ENCODE peak calls at places on chromosomes 4 and X, in four cellular contexts. O is GM12865, J is MCF 10A, T is thyroid gland. C is an unnamed sample.

GRCh38 chr4:25818293-25819240 is 44.2 kb downstream of the SEL1L3 start:
- DNase-seq in J (no peak), T (no peak), O (no peak), C (no peak)

GRCh38 chr4:56698329-56698728 is 17.2 kb upstream of the HOPX start:
- DNase-seq in J (no peak), O (no peak), T (peak), C (no peak)

GRCh38 chr4:8594097-8595038 is 1.8 kb downstream of the CPZ start:
- DNase-seq in O (peak), T (peak), J (peak), C (peak)

GRCh38 chr4:13907255-13907751 is 279.8 kb upstream of the BOD1L1 start:
- DNase-seq in T (no peak), J (peak), O (no peak), C (no peak)

GRCh38 chrX:137212078-137212632 is 178.4 kb upstream of the GPR101 start:
- DNase-seq in O (no peak), T (no peak), J (peak), C (no peak)

GRCh38 chrX:63761639-63762038 is 23.4 kb downstream of the ARHGEF9 start:
- DNase-seq in J (no peak), O (peak), T (no peak), C (no peak)

GRCh38 chr4:163071308-163071707 is 95.4 kb downstream of the NAF1 start:
- DNase-seq in J (no peak), O (no peak), T (no peak), C (no peak)

GRCh38 chr4:84379881-84380618 is 119.0 kb downstream of the NKX6-1 start:
- DNase-seq in O (no peak), T (no peak), J (peak), C (no peak)

GRCh38 chr4:89277412-89277811 is 30.2 kb downstream of the GPRIN3 start:
- DNase-seq in J (peak), O (no peak), T (no peak), C (no peak)

GRCh38 chr4:25030283-25031076 is at the start of gene LGI2:
- DNase-seq in J (no peak), T (peak), O (no peak), C (peak)

GRCh38 chr4:100838286-100838685 is 320.5 kb upstream of the EMCN start:
- DNase-seq in J (no peak), O (no peak), T (no peak), C (no peak)

DNA sequence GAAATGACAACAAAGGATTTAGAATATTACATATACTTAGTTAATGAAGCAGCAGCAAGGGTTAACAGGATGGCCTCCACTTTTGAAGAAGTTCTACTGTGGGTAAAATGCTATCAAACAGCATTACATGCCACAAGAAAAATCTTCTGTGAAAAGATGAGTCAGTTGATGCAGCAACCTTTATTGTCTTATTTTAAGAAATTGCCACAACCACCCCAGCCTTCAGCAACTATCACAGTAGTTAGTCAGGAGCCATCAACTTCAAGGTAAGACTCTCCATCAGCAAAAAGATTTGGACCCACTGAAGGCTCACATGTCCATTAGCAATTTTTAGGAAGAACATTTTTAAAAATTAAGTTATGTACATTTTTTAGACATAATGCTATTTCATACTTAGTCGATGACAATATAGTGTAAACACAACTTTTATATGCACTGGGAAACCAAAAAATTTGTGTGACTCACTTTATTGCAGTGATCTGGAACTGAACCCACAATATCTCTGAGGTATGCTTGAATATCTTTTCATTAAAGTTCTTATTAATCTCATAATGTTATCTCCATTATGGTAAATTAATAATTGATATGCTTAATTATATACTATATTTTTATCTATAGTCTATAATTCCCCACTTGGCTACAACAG is 81.2 kb downstream of the SPCS3 start:
- DNase-seq in J (peak), O (no peak), T (no peak), C (no peak)
- TF ChIP-seq CTCF in J (no peak), O (no peak), T (no peak), C (no peak)

GRCh38 chr4:1993169-1993516 is 15.6 kb downstream of the NELFA start:
- DNase-seq in O (no peak), T (no peak), J (no peak), C (no peak)

GRCh38 chr4:1991087-1991486 is 17.7 kb downstream of the NELFA start:
- DNase-seq in O (no peak), J (no peak), T (no peak), C (no peak)

GRCh38 chr4:1991596-1992434 is 17.0 kb downstream of the NELFA start:
- DNase-seq in O (no peak), J (no peak), T (no peak), C (no peak)

GRCh38 chr4:1990676-1991075 is 18.1 kb downstream of the NELFA start:
- DNase-seq in J (no peak), O (no peak), T (no peak), C (no peak)

DNA sequence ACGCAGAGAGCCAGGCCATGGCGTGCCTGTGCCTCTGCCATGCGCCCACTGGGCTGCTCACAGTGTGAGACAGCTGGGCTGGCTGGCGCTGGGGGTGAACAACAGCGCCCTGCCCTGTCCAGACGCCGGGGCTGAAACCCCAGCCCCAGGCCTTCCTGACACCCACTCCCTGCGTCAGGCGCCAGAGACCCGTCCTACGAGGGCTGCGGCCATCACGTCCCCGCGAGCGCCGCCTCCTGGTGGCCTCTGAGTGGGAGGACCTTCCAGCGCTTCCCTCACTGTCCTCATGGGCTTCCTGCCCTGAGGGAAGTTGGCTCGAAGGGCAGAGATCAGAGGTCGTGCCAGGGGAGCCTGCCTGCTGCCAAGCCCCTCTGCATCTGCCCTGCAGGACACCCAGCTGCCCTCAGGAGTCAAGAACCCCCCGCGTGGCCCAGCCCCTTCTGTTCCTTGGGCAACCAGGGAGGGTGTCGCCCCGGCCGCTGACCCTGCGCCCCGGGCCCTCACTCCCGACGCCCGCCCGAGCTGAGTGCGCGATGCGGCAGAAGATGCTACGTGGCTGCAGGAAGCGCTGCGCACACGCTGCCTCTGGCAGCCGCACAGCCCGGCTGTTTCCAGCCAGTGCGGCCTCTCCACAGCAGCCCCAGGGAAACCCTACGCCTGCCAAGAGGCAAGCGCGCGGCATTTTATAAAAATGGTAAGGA is 16.2 kb downstream of the NELFA start:
- DNase-seq in T (no peak), O (no peak), J (no peak), C (no peak)
- TF ChIP-seq CTCF in T (no peak), O (no peak), J (no peak), C (no peak)

GRCh38 chr4:186831574-186831973 is 107.9 kb upstream of the FAT1 start:
- DNase-seq in J (peak), T (no peak), O (no peak), C (no peak)
- TF ChIP-seq CTCF in J (no peak), T (no peak), O (no peak), C (no peak)

GRCh38 chr4:108172231-108172779 is 3.6 kb upstream of the LEF1 start:
- DNase-seq in J (no peak), T (peak), O (peak), C (peak)
- TF ChIP-seq CTCF in J (no peak), T (no peak), O (peak), C (peak)

DNA sequence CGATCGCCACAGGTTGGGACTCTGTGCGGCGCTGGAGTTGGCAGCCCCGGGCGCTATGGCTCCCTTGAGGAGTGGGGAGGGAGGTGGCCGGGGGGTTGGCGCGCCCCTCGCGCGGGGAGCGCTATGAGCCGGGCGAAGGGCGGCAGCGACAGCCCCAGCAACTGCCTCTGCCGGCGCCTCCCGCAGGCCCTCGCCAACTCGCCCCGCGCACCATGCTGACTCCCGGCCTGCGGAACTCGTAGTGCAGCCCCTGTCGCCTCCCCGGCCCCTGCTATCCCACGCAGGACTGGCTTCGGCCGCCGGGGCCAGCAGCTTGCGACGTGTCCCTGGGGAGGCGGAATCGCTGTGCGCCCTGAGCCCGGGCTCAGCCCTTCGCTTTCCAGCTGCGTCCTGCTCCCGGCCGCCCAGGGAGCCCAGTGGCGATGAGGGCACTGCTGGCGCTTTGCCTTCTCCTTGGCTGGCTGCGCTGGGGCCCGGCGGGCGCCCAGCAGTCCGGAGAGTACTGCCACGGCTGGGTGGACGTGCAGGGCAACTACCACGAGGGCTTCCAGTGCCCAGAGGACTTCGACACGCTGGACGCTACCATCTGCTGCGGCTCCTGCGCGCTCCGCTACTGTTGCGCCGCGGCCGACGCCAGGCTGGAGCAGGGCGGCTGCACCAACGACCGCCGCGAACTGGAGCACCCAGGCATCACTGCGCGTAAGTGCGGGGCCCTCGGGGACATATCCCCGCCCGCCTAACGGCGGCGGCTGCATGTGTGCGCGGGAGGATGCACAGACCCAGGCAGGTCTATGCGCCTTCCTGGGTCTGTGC is 553 bp downstream of the SHISA3 start:
- DNase-seq in O (peak), T (peak), J (no peak), C (peak)
- TF ChIP-seq CTCF in O (no peak), T (no peak), J (no peak), C (no peak)

C was measured in GM13976.